ENCODE peak calls at places on chromosomes 5 and 9, in seven cellular contexts. D, B, M, V, L, F and C are unnamed samples.

GRCh38 chr5:68533571-68534051 is 318.1 kb downstream of the PIK3R1 start:
- DNase-seq in D (no peak), M (peak), B (no peak), V (no peak), F (peak), L (no peak), C (no peak)

GRCh38 chr5:93257616-93258015 is 323.4 kb downstream of the NR2F1-AS1 start:
- DNase-seq in F (no peak), L (peak), M (no peak), B (peak), V (no peak), D (no peak), C (peak)

GRCh38 chr5:90873033-90873517 is 314.5 kb downstream of the ADGRV1 start:
- DNase-seq in V (no peak), B (no peak), F (no peak), D (no peak), M (no peak), L (peak), C (no peak)

GRCh38 chr5:58849995-58850667 is 267.3 kb downstream of the RAB3C start:
- DNase-seq in B (peak), D (no peak), M (peak), F (peak), L (peak), V (no peak), C (peak)

GRCh38 chr9:27529316-27530278 is at the start of gene MOB3B:
- DNase-seq in V (peak), L (peak), D (peak), M (peak), F (peak), B (peak), C (peak)

GRCh38 chr5:126052791-126053190 is 370.4 kb upstream of the GRAMD2B start:
- DNase-seq in V (no peak), F (no peak), M (no peak), B (no peak), D (no peak), L (peak), C (no peak)

GRCh38 chr5:375921-376871 is 54.7 kb downstream of the AHRR start:
- DNase-seq in F (no peak), D (no peak), L (no peak), V (no peak), M (no peak), B (no peak), C (no peak)

GRCh38 chr5:55104966-55105701 is 2.7 kb downstream of the GZMA start:
- DNase-seq in B (no peak), D (no peak), F (no peak), M (no peak), V (no peak), L (no peak), C (no peak)

GRCh38 chr9:92887880-92888338 is 10.1 kb upstream of the ZNF484 start:
- DNase-seq in B (no peak), F (no peak), V (no peak), L (no peak), M (no peak), D (no peak), C (no peak)

GRCh38 chr5:64767959-64768357 is 533 bp downstream of the SREK1IP1 start:
- DNase-seq in F (no peak), L (no peak), M (no peak), V (no peak), D (no peak), B (peak), C (no peak)

GRCh38 chr5:17190799-17191391 is 26.5 kb upstream of the BASP1 start:
- DNase-seq in M (no peak), D (no peak), V (no peak), F (peak), B (peak), L (no peak), C (no peak)

GRCh38 chr9:71742703-71743102 is 25.6 kb downstream of the CEMIP2 start:
- DNase-seq in V (no peak), F (no peak), M (no peak), D (no peak), B (no peak), L (no peak), C (no peak)

GRCh38 chr5:39024884-39025283 is 49.3 kb downstream of the RICTOR start:
- DNase-seq in F (no peak), D (no peak), M (no peak), B (no peak), L (peak), V (no peak), C (peak)

GRCh38 chr5:149803641-149804468 is 73.7 kb downstream of the PPARGC1B start:
- DNase-seq in L (no peak), B (no peak), V (no peak), D (no peak), M (peak), F (no peak), C (no peak)

GRCh38 chr5:1012900-1013237 is 4.3 kb downstream of the NKD2 start:
- DNase-seq in M (no peak), B (no peak), D (no peak), L (no peak), V (no peak), F (no peak), C (no peak)

GRCh38 chr5:55438931-55439477 is 95.8 kb downstream of the PLPP1 start:
- DNase-seq in L (no peak), F (no peak), V (no peak), B (peak), D (no peak), M (peak), C (peak)

GRCh38 chr9:113463418-113464285 is at the start of gene RGS3:
- DNase-seq in L (peak), V (no peak), M (peak), D (no peak), F (peak), B (no peak), C (no peak)

GRCh38 chr9:90956026-90956810 is 154.6 kb downstream of the SYK start:
- DNase-seq in D (no peak), M (no peak), F (no peak), B (peak), V (no peak), L (no peak), C (peak)

GRCh38 chr5:34652916-34653315 is 3.2 kb upstream of the RAI14 start:
- DNase-seq in F (no peak), B (peak), L (peak), M (peak), V (no peak), D (no peak), C (no peak)

GRCh38 chr5:2165203-2165602 is 282.5 kb upstream of the IRX4 start:
- DNase-seq in D (no peak), M (no peak), L (no peak), F (no peak), B (no peak), V (no peak), C (no peak)

GRCh38 chr9:133515240-133515610 is 9.5 kb downstream of the MYMK start:
- DNase-seq in V (no peak), L (no peak), F (no peak), M (no peak), D (no peak), B (no peak), C (no peak)

GRCh38 chr5:180333661-180334060 is 19.5 kb downstream of the GFPT2 start:
- DNase-seq in B (peak), V (no peak), F (no peak), L (peak), M (no peak), D (no peak), C (peak)